ENCODE peak calls at places on chromosomes 3 and 15, in ten cellular contexts. Q, C, S, U, I, E, R, O, N and K are unnamed samples.

GRCh38 chr3:139111392-139112229 is 66.9 kb upstream of the PRR23C start:
- DNase-seq in C (no peak), S (peak), U (peak), E (peak), N (peak), O (peak), I (peak), Q (peak), R (peak), K (peak)

GRCh38 chr15:80890341-80890972 is 99.2 kb downstream of the MESD start:
- DNase-seq in I (no peak), R (no peak), S (peak), Q (no peak), N (no peak), E (peak), C (no peak), U (no peak), O (no peak), K (no peak)

GRCh38 chr15:60964527-60964926 is 264.6 kb downstream of the RORA start:
- DNase-seq in C (no peak), Q (no peak), U (no peak), I (peak), E (no peak), O (no peak), R (no peak), S (no peak), N (peak), K (no peak)

GRCh38 chr3:17233398-17233800 is 348.6 kb downstream of the PLCL2 start:
- DNase-seq in C (no peak), S (peak), I (no peak), R (no peak), O (no peak), N (no peak), Q (no peak), U (peak), E (peak), K (peak)

GRCh38 chr15:75349851-75350588 is 3.2 kb downstream of the NEIL1 start:
- DNase-seq in N (no peak), Q (peak), S (no peak), I (peak), U (no peak), E (no peak), O (peak), C (peak), R (no peak), K (no peak)

GRCh38 chr3:54518011-54518675 is 395.8 kb downstream of the CACNA2D3 start:
- DNase-seq in Q (no peak), O (peak), E (no peak), I (no peak), N (no peak), R (no peak), U (no peak), S (no peak), C (no peak), K (no peak)

GRCh38 chr3:125261031-125261430 is 48.5 kb upstream of the SLC12A8 start:
- DNase-seq in O (no peak), S (no peak), U (no peak), N (no peak), R (no peak), I (no peak), C (no peak), E (no peak), Q (no peak), K (no peak)

GRCh38 chr15:68384451-68385239 is 47.3 kb downstream of the ITGA11 start:
- DNase-seq in O (no peak), R (no peak), S (peak), Q (no peak), I (peak), U (peak), N (no peak), C (no peak), E (peak), K (no peak)

GRCh38 chr15:35925634-35926380 is 379.8 kb upstream of the DPH6 start:
- DNase-seq in C (no peak), E (peak), I (no peak), S (peak), O (no peak), N (no peak), Q (no peak), R (no peak), U (peak), K (no peak)

GRCh38 chr15:90101969-90102890 is at the start of gene IDH2:
- DNase-seq in O (peak), E (peak), U (peak), S (peak), Q (peak), C (peak), I (peak), R (peak), N (peak), K (peak)

GRCh38 chr15:48096813-48097212 is 24.0 kb upstream of the SLC24A5 start:
- DNase-seq in C (no peak), U (no peak), Q (no peak), O (no peak), E (peak), N (no peak), R (no peak), I (no peak), S (peak), K (no peak)

GRCh38 chr15:48674876-48675275 is 29.4 kb upstream of the FBN1 start:
- DNase-seq in N (no peak), E (no peak), S (peak), Q (no peak), C (no peak), O (no peak), R (no peak), I (no peak), U (no peak), K (no peak)

GRCh38 chr3:41808152-41808551 is 153.8 kb downstream of the ULK4 start:
- DNase-seq in N (no peak), S (peak), C (no peak), E (peak), I (no peak), Q (no peak), O (no peak), U (peak), R (no peak), K (no peak)

GRCh38 chr3:87336761-87337160 is 60.4 kb upstream of the POU1F1 start:
- DNase-seq in I (no peak), O (no peak), E (no peak), C (no peak), R (no peak), Q (no peak), N (no peak), U (no peak), S (no peak), K (peak)

GRCh38 chr3:24493951-24494615 is 567 bp downstream of the THRB start:
- DNase-seq in S (peak), I (peak), C (peak), O (peak), Q (peak), R (peak), N (peak), E (peak), U (peak), K (no peak)

GRCh38 chr3:31906182-31906581 is 74.9 kb downstream of the OSBPL10 start:
- DNase-seq in S (no peak), E (no peak), U (no peak), I (no peak), Q (no peak), C (no peak), R (no peak), N (no peak), O (no peak), K (no peak)

GRCh38 chr15:96264801-96265515 is 65.5 kb upstream of the NR2F2 start:
- DNase-seq in N (no peak), Q (no peak), R (no peak), U (peak), I (no peak), S (peak), E (peak), O (no peak), C (no peak), K (no peak)

GRCh38 chr15:34119291-34119690 is 17.4 kb downstream of the PGBD4 start:
- DNase-seq in S (peak), I (no peak), N (no peak), Q (no peak), O (no peak), U (peak), R (no peak), E (peak), C (no peak), K (no peak)

GRCh38 chr3:110198717-110199587 is 861.6 kb upstream of the DPPA4 start:
- DNase-seq in Q (no peak), C (peak), R (no peak), N (peak), S (peak), E (no peak), O (peak), I (no peak), U (no peak), K (no peak)

GRCh38 chr3:99929409-99930139 is 111.9 kb downstream of the CMSS1 start:
- DNase-seq in I (no peak), N (no peak), C (no peak), Q (peak), S (peak), R (no peak), U (peak), O (no peak), E (peak), K (no peak)

GRCh38 chr3:10334461-10334860 is 13.5 kb upstream of the SEC13 start:
- DNase-seq in E (no peak), U (no peak), C (no peak), O (no peak), I (peak), Q (no peak), S (peak), R (peak), N (no peak), K (no peak)

GRCh38 chr3:46245155-46245554 is 2.9 kb downstream of the CCR3 start:
- DNase-seq in E (no peak), O (no peak), R (no peak), U (no peak), Q (no peak), I (no peak), N (no peak), S (no peak), C (no peak), K (no peak)

GRCh38 chr3:52529376-52530333 is 4.0 kb downstream of the NT5DC2 start:
- DNase-seq in S (peak), I (no peak), U (no peak), O (no peak), C (no peak), R (peak), Q (peak), E (no peak), N (peak), K (no peak)
- H3K27ac ChIP-seq in S (no peak), I (no peak), U (peak), O (peak), C (no peak), R (no peak), Q (no peak), E (no peak), N (no peak), K (no peak)

DNA sequence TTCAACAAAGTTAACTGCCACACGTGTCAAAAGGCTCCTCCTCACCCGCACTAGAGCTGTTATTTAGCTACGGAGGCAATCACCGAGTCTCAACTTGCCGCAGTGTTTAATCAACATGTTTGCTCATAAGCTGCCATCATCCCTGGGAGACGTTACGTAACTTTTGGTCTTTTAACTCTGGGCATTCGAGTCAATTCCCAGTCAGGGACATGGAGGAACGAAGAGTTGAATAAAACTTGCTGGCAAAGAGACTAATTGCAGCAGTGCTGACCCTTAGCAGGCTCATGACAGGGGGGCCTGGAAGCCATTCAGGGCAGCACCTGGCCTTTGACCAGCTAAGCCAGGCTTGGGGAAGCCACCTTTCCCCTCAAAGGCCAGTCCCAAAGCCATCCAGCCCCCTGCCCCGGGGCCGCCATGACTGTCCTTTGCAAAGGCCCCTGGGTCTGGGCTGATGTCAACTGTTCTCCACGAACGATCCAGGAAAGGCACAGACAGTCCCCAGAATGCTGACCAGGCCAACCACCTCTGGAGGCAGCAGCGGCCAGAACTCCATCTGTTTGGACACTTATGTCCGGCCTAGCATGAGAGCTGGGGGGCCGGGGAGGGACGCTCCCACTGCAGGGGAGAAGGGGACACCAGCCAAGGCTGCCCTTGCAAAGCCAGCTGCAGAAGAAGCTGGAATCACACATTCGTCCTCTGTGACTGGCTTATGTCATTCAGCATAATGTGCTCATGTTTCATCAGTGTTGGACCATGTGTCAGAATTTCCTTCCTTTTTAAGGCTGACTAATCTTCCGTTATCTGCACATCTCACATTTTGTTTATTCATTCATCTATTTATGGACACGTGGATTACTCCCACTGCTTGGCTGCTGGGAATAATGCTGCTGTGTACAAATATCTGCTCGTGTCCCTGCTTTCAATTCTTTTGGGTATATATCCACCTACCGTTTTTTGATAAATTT is 43.7 kb downstream of the PCSK6 start:
- DNase-seq in S (peak), R (no peak), O (no peak), U (peak), I (no peak), N (peak), Q (no peak), E (peak), C (no peak), K (peak)
- H3K27ac ChIP-seq in S (no peak), R (peak), O (peak), U (peak), I (no peak), N (peak), Q (no peak), E (no peak), C (peak), K (no peak)

GRCh38 chr3:126781889-126782491 is 78.0 kb downstream of the CHCHD6 start:
- DNase-seq in I (no peak), R (no peak), U (peak), N (no peak), E (peak), O (no peak), S (peak), Q (no peak), C (no peak), K (peak)

GRCh38 chr3:126781406-126781805 is 77.4 kb downstream of the CHCHD6 start:
- DNase-seq in Q (no peak), O (no peak), C (no peak), I (no peak), N (no peak), R (no peak), U (no peak), S (no peak), E (no peak), K (no peak)

GRCh38 chr3:126784254-126784653 is 80.2 kb downstream of the CHCHD6 start:
- DNase-seq in U (no peak), N (no peak), O (no peak), Q (no peak), R (no peak), S (no peak), I (no peak), C (no peak), E (no peak), K (no peak)

GRCh38 chr3:126780666-126781065 is 76.6 kb downstream of the CHCHD6 start:
- DNase-seq in U (no peak), S (no peak), E (no peak), O (no peak), N (no peak), R (no peak), I (no peak), C (no peak), Q (no peak), K (no peak)

DNA sequence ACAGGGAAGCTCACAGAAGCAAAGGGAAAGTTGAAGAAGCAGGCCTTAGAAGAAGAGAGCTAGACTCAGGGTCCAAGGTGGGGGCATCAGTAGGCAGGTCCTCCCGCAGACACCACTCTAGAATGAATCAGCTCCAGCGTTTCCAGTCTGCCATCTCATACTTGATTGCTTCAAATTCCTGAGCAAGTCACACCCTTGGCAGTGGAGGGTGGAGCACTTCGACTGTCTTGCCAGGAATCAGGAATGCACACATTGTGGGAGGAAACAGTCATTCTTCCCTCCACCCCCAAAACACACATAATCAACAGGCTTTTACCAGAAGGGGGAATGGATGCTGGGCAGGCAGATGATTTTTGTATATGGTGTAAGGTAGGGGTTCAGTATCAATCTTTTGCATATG is 78.5 kb downstream of the CHCHD6 start:
- DNase-seq in Q (peak), N (no peak), R (no peak), O (peak), E (peak), I (no peak), C (no peak), U (peak), S (peak), K (peak)
- H3K27ac ChIP-seq in Q (no peak), N (no peak), R (no peak), O (no peak), E (peak), I (no peak), C (peak), U (peak), S (no peak), K (peak)

GRCh38 chr15:55917881-55918296 is 75.5 kb downstream of the NEDD4 start:
- DNase-seq in O (no peak), R (no peak), Q (peak), E (peak), N (peak), U (peak), I (no peak), C (no peak), S (peak), K (peak)
- H3K27ac ChIP-seq in O (no peak), R (no peak), Q (no peak), E (peak), N (peak), U (peak), I (no peak), C (no peak), S (no peak), K (no peak)

GRCh38 chr3:67674055-67674454 is 19.6 kb upstream of the SUCLG2 start:
- DNase-seq in N (no peak), Q (no peak), E (no peak), U (no peak), R (no peak), I (no peak), C (no peak), S (no peak), O (no peak), K (no peak)
- H3K27ac ChIP-seq in N (no peak), Q (no peak), E (no peak), U (no peak), R (no peak), I (no peak), C (no peak), S (no peak), O (no peak), K (no peak)

DNA sequence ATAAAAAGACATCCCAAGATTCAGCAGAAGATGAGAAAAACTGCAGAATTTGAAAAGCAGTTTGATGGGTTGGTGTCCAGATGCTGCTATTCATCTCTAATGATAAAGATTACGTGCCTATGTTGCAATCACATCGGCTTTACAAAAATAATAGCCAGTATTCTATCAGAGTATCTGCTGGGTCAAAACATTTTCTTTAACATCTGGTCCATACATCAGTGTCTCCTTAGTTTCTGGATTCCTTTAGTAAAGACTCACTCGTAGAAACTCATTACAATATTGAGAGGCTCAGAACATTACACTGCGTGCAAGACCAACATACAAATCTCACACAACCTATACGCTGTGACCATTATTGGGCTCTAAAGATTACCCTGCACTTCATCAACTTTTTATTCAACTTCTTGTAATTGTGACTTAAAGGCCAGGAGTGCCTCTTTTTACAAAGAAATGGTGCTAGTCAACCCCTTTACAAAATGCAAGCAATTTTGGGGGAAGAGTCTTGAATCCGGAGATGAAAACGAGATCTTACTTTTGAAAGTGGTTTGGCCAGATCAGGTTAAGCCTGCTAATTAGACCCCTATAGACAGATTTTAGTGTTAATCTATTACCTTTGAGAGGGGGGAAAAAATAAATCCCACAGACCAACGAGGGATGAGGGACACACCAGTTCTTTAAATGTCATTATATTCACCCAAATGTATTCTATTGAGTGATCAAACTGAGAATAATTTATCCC is 2.9 kb downstream of the TRA2B start:
- DNase-seq in N (no peak), S (no peak), I (no peak), O (no peak), Q (no peak), R (no peak), E (peak), U (no peak), C (no peak), K (no peak)
- H3K27ac ChIP-seq in N (peak), S (no peak), I (no peak), O (no peak), Q (peak), R (no peak), E (peak), U (peak), C (no peak), K (peak)